ENCODE peak calls at places on chromosome 11, in four cellular contexts. C, S, A and V are unnamed samples.

GRCh38 chr11:128884703-128885338 is 6.3 kb upstream of the KCNJ5 start:
- DNase-seq in C (peak; percentile 72), S (no peak), A (peak; percentile 76), V (no peak)

GRCh38 chr11:102320679-102321078 is 3.4 kb downstream of the BIRC3 start:
- DNase-seq in C (no peak), A (no peak), S (no peak), V (no peak)

GRCh38 chr11:34647532-34647931 is 26.6 kb downstream of the EHF start:
- DNase-seq in A (no peak), S (no peak), C (no peak), V (no peak)

GRCh38 chr11:72235351-72236057 is 8.5 kb downstream of the PHOX2A start:
- DNase-seq in C (peak; percentile 53), A (no peak), S (no peak), V (no peak)

GRCh38 chr11:125902927-125903752 is at the start of gene PUS3:
- DNase-seq in A (peak; percentile 90), C (peak; percentile 94), S (peak; percentile 95), V (peak; percentile 96)

GRCh38 chr11:10017050-10017449 is 277.0 kb downstream of the SBF2 start:
- DNase-seq in C (no peak), A (no peak), S (no peak), V (no peak)

GRCh38 chr11:68315581-68315920 is 3.2 kb downstream of the LRP5 start:
- DNase-seq in C (no peak), S (no peak), A (peak; percentile 55), V (no peak)

GRCh38 chr11:80157447-80157846 is 716.6 kb upstream of the TENM4 start:
- DNase-seq in A (no peak), S (no peak), C (no peak), V (no peak)

GRCh38 chr11:3022982-3023381 is 30.9 kb upstream of the NAP1L4 start:
- DNase-seq in S (no peak), C (no peak), A (no peak), V (no peak)

GRCh38 chr11:45457649-45458048 is 171.5 kb upstream of the SYT13 start:
- DNase-seq in S (no peak), C (no peak), A (no peak), V (peak; percentile 35)

GRCh38 chr11:34067383-34068065 is 16.0 kb downstream of the CAPRIN1 start:
- DNase-seq in S (no peak), A (no peak), C (no peak), V (no peak)

GRCh38 chr11:12122083-12122482 is 11.7 kb downstream of the MICAL2 start:
- DNase-seq in S (no peak), A (no peak), C (no peak), V (no peak)

GRCh38 chr11:19738124-19738523 is 25.5 kb downstream of the NAV2 start:
- DNase-seq in S (no peak), C (no peak), A (no peak), V (no peak)

GRCh38 chr11:65615950-65616574 is 486 bp downstream of the PCNX3 start:
- DNase-seq in A (no peak), C (no peak), S (no peak), V (no peak)
- TF ChIP-seq POLR2A in A (no peak), C (no peak), S (no peak), V (no peak)

DNA sequence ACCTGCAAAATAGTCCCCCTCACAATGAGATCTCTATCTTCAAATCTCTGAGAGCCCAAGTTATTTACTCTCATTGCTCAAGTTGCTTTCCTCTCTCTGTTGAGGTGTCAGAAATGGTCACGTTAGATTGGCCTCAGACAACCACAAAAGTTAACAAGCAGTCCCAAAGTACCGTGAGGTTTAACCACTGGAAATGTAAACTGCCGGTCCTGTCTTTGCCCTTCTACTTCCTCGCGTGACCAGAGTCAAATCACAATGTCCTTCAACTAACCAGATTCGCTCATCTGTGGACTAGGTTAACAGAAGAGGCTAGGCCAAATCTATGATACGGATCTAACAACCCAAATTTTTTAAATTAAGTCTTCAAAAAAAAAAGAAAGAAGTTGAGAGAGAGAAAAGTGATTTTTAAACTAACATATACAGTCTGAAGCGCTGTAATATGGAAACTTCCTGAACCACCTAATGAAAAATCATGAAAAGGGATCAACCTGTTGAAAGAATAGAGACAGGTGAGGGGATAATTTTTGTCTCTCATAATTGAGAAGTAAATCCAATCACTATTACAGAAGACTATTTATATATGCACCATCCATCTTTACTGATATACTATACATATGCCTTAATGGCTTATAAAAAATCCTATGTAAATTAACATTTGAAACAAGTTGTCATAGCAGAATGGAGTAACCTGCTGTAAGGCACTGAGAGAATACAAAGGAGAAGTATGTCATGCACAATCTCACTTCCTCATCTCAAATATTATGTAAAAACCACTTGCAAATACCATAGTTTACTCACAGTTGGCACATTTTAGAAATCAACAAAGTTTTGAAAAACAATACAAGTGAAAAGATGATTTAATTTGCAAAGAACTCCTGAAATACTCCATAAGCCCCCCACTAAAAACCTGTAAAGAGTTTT is 3.3 kb upstream of the JAML start:
- DNase-seq in A (no peak), C (no peak), S (no peak), V (no peak)
- H3K4me1 ChIP-seq in A (no peaks in the 10 kb centered on the region), C (no peaks in the 10 kb centered on the region), S (no peaks in the 10 kb centered on the region), V (peaks cover 35% of the 10 kb centered on the region)

DNA sequence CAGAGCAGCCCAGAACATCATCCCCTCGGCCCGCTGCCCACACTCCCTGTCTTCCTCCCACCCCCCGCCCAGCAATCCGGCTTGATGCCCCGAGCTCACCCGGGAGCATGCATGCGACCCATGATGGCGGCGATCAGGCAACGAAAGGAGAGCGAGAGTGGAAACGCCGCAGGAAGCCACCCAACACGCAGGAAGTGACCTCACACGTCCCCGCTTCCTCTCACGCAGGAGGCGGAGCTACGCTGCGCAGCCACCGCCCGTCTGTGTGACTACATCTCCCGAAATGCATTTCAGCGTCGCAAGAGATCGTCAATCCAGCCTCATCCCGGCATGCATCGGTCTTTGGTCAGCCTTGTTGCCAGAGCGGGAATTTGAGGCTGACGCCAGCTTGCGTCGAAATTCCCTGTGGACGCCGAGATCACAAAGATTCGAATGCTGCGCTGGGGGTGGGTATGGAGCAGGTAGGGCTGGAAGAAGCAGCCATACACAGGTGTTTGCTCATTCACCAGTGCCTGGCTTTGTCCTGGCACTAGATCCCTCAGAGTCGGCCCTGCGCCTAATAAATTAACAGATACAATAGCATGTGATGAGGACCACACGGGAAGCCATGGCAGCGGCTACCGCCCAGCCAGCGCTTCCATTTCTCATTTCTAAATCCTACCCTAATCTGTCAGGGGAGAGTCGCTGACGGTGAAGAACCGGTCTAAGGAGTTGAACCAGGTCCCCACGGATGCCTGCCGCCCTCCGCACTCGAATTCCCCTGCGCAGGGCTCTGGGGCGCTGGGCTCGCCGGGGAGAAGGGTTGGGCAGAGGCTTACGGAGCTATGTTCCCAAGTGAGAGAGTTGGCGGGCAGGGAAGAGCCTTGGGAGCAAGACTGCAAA is at the start of gene RPS13:
- DNase-seq in S (peak; percentile 97), C (peak; percentile 99), A (peak; percentile 97), V (peak; percentile 98)
- TF ChIP-seq POLR2A in S (no peak), C (peak; percentile 70), A (peak; percentile 92), V (peak; percentile 48)

GRCh38 chr11:131178020-131178419 is 192.4 kb upstream of the NTM start:
- DNase-seq in A (no peak), C (no peak), S (no peak), V (no peak)

DNA sequence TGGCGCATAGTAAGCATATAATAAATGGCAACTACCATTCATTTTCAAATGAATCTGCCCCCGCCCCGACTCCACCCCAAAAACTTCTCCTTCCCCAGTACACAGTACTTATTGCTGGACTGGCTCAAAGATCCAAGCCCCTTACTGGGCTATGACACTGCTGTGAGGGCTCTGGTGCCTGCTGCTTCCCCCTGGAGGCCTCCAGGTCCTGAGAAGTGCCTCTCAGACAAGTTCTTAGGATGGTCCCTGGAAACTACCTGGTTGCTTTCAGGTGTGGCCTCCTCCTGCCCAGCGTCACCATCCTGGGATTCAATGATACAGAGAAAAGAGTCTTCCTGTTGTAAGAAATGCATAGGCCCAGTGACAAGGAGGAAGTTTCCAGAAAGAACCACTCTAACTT is 190.5 kb upstream of the NTM start:
- DNase-seq in S (no peak), A (no peak), C (no peak), V (no peak)
- H3K4me1 ChIP-seq in S (no peaks in the 10 kb centered on the region), A (no peaks in the 10 kb centered on the region), C (no peaks in the 10 kb centered on the region), V (no peaks in the 10 kb centered on the region)

GRCh38 chr11:415640-416041 is 842 bp upstream of the SIGIRR start:
- DNase-seq in A (peak; percentile 17), C (no peak), S (no peak), V (peak; percentile 78)
- TF ChIP-seq POLR2A in A (no peak), C (no peak), S (no peak), V (no peak)

DNA sequence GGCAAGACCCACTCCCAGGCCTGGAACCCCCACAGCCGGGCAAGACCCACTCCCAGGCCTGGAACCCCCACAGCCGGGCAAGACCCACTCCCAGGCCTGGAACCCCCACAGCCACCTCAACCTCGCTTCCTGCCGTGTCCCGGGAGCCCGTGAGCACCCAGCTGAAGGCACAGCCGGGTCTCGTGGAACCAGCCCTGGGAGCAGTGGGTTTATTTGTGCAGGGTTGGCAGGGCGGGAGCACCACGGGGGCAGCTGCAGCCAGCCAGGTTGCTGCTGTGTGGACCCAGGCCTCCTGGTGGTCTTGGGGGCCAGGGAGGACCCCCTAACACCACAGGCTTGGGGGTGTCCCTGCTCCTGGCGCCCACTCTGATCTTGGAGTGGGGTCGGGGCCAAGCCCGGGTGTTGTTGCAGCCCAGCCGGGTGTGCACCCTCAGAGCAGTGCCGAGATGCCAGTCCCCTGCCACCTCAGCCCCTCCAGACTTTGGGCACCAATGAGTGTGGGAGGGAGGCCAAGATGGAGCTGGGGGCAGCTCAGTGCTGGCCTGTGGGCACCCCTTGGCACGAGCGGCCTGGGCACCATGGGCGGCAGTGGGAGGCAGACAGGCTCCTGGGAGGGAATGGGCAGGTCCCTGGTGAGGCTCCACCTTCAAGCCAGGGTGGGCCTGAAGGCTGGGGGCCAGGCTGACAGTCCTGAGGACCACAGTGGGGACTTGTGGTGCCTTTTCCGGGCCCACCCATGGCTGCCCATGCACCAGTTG is 8.2 kb upstream of the PKP3 start:
- DNase-seq in S (no peak), A (no peak), C (no peak), V (no peak)
- H3K4me1 ChIP-seq in S (no peaks in the 10 kb centered on the region), A (no peaks in the 10 kb centered on the region), C (no peaks in the 10 kb centered on the region), V (no peaks in the 10 kb centered on the region)

DNA sequence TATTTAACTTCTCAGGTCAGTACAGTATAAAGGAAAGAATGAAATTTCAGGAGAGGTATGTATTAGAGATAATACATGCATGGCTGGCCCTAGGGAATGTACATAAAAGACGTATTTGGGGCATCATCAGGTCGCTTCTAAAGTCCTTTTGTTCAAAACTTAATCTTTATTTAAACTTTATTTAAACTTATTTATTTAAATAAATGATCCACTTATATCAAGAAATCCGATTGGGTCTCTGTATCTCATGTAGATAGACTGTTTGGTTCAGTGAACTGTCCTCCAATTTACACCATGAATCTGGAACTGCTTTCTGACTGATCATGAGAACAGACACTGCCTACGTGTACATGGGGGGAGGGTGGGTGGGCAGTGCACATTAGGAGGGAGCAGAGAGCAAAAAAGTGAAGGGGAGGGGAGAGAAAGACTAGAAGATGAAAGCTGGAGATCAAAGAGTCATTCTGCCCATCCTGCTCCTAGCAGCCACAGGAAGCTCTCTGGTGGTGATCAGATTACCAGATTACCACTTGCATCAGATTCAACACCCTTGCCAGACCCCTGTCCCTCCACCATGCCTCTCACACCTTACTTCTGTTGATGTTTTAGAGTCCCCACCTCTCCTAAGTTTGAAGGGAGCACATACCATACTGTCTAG is 92.1 kb upstream of the MTMR2 start:
- DNase-seq in A (no peak), C (no peak), S (no peak), V (no peak)
- TF ChIP-seq POLR2A in A (no peak), C (no peak), S (no peak), V (no peak)